ENCODE peak calls at places on chromosomes 1 and 21, in six cellular contexts. W, R, F, X, M and T are unnamed samples.

GRCh38 chr1:1116701-1117468 is 996 bp upstream of the C1orf159 start:
- DNase-seq in W (no peak), F (no peak), X (peak), M (no peak), R (no peak), T (peak)

GRCh38 chr1:221874285-221875003 is 132.6 kb upstream of the DUSP10 start:
- DNase-seq in X (no peak), M (no peak), R (no peak), F (no peak), W (no peak), T (no peak)

GRCh38 chr1:67897270-67897949 is 64.1 kb upstream of the GNG12 start:
- DNase-seq in F (no peak), W (no peak), R (no peak), M (no peak), X (no peak), T (no peak)

GRCh38 chr1:173255214-173255813 is 48.2 kb upstream of the TNFSF4 start:
- DNase-seq in R (peak), M (no peak), W (no peak), F (peak), X (no peak), T (peak)

GRCh38 chr1:111203681-111204210 is 3.3 kb upstream of the DENND2D start:
- DNase-seq in R (peak), X (peak), F (no peak), W (peak), M (peak), T (peak)

GRCh38 chr1:187038789-187039188 is 210.0 kb downstream of the PLA2G4A start:
- DNase-seq in F (no peak), W (no peak), X (no peak), R (no peak), M (no peak), T (no peak)

GRCh38 chr1:11333631-11334030 is 60.6 kb downstream of the UBIAD1 start:
- DNase-seq in R (no peak), M (no peak), W (no peak), X (no peak), F (no peak), T (no peak)

GRCh38 chr1:172637522-172637921 is 21.4 kb upstream of the FASLG start:
- DNase-seq in X (no peak), M (no peak), R (no peak), F (no peak), W (no peak), T (no peak)

GRCh38 chr21:41858466-41859296 is 20.5 kb downstream of the PRDM15 start:
- DNase-seq in X (no peak), R (no peak), M (no peak), W (no peak), F (no peak), T (no peak)

GRCh38 chr1:234535763-234536515 is 57.0 kb upstream of the TARBP1 start:
- DNase-seq in X (no peak), R (no peak), F (no peak), M (no peak), W (no peak), T (no peak)